ENCODE peak calls at places on chromosome 5, in six cellular contexts. One of them, this sample, is unnamed.

GRCh38 chr5:115551415-115551814 is 6.8 kb upstream of the FEM1C start:
- DNase-seq in H54: no peak
- DNase-seq in H1: no peak
- DNase-seq in HCT116: no peak
- DNase-seq in stomach: no peak
- DNase-seq in heart left ventricle: no peak
- DNase-seq in this sample: no peak

GRCh38 chr5:4243865-4244264 is 648.2 kb downstream of the IRX1 start:
- DNase-seq in H54: no peak
- DNase-seq in H1: no peak
- DNase-seq in HCT116: no peak
- DNase-seq in stomach: no peak
- DNase-seq in heart left ventricle: no peak
- DNase-seq in this sample: no peak

GRCh38 chr5:36590513-36591286 is 15.7 kb upstream of the SLC1A3 start:
- DNase-seq in H54: no peak
- DNase-seq in H1: no peak
- DNase-seq in HCT116: no peak
- DNase-seq in stomach: no peak
- DNase-seq in heart left ventricle: no peak
- DNase-seq in this sample: no peak

GRCh38 chr5:80181618-80182211 is 74.1 kb downstream of the SERINC5 start:
- DNase-seq in H54: no peak
- DNase-seq in H1: no peak
- DNase-seq in HCT116: peak; percentile 88
- DNase-seq in stomach: peak; percentile 91
- DNase-seq in heart left ventricle: no peak
- DNase-seq in this sample: no peak

GRCh38 chr5:151082274-151082902 is 1.6 kb upstream of the TNIP1 start:
- DNase-seq in H54: no peak
- DNase-seq in H1: no peak
- DNase-seq in HCT116: no peak
- DNase-seq in stomach: no peak
- DNase-seq in heart left ventricle: no peak
- DNase-seq in this sample: no peak

GRCh38 chr5:100777680-100778281 is 125.3 kb downstream of the ST8SIA4 start:
- DNase-seq in H54: peak; percentile 7
- DNase-seq in H1: no peak
- DNase-seq in HCT116: peak; percentile 29
- DNase-seq in stomach: no peak
- DNase-seq in heart left ventricle: no peak
- DNase-seq in this sample: no peak

GRCh38 chr5:170408189-170408588 is 19.0 kb upstream of the KCNMB1 start:
- DNase-seq in H54: no peak
- DNase-seq in H1: no peak
- DNase-seq in HCT116: no peak
- DNase-seq in stomach: no peak
- DNase-seq in heart left ventricle: no peak
- DNase-seq in this sample: no peak

GRCh38 chr5:65927497-65928340 is 1.3 kb downstream of the ERBIN start:
- DNase-seq in H54: peak; percentile 42
- DNase-seq in H1: no peak
- DNase-seq in HCT116: no peak
- DNase-seq in stomach: no peak
- DNase-seq in heart left ventricle: no peak
- DNase-seq in this sample: peak; percentile 14

GRCh38 chr5:34497031-34497808 is 158.9 kb upstream of the RAI14 start:
- DNase-seq in H54: no peak
- DNase-seq in H1: no peak
- DNase-seq in HCT116: no peak
- DNase-seq in stomach: no peak
- DNase-seq in heart left ventricle: peak; percentile 86
- DNase-seq in this sample: no peak

GRCh38 chr5:101418735-101419134 is 515.7 kb upstream of the ST8SIA4 start:
- DNase-seq in H54: no peak
- DNase-seq in H1: no peak
- DNase-seq in HCT116: no peak
- DNase-seq in stomach: no peak
- DNase-seq in heart left ventricle: no peak
- DNase-seq in this sample: no peak

GRCh38 chr5:167440846-167441245 is 850.6 kb upstream of the WWC1 start:
- DNase-seq in H54: no peak
- DNase-seq in H1: no peak
- DNase-seq in HCT116: no peak
- DNase-seq in stomach: no peak
- DNase-seq in heart left ventricle: no peak
- DNase-seq in this sample: no peak

GRCh38 chr5:1770443-1770802 is 29.2 kb downstream of the MRPL36 start:
- DNase-seq in H54: no peak
- DNase-seq in H1: no peak
- DNase-seq in HCT116: no peak
- DNase-seq in stomach: no peak
- DNase-seq in heart left ventricle: peak; percentile 41
- DNase-seq in this sample: no peak

GRCh38 chr5:68872088-68872842 is 221.5 kb upstream of the SLC30A5 start:
- DNase-seq in H54: no peak
- DNase-seq in H1: no peak
- DNase-seq in HCT116: no peak
- DNase-seq in stomach: no peak
- DNase-seq in heart left ventricle: no peak
- DNase-seq in this sample: no peak

GRCh38 chr5:36870399-36871040 is 6.0 kb upstream of the NIPBL start:
- DNase-seq in H54: peak; percentile 20
- DNase-seq in H1: no peak
- DNase-seq in HCT116: peak; percentile 68
- DNase-seq in stomach: no peak
- DNase-seq in heart left ventricle: no peak
- DNase-seq in this sample: no peak

GRCh38 chr5:109718632-109719031 is 28.9 kb downstream of the MAN2A1 start:
- DNase-seq in H54: no peak
- DNase-seq in H1: no peak
- DNase-seq in HCT116: no peak
- DNase-seq in stomach: no peak
- DNase-seq in heart left ventricle: no peak
- DNase-seq in this sample: no peak

GRCh38 chr5:158223054-158223453 is 364.1 kb upstream of the CLINT1 start:
- DNase-seq in H54: no peak
- DNase-seq in H1: no peak
- DNase-seq in HCT116: no peak
- DNase-seq in stomach: no peak
- DNase-seq in heart left ventricle: no peak
- DNase-seq in this sample: no peak

DNA sequence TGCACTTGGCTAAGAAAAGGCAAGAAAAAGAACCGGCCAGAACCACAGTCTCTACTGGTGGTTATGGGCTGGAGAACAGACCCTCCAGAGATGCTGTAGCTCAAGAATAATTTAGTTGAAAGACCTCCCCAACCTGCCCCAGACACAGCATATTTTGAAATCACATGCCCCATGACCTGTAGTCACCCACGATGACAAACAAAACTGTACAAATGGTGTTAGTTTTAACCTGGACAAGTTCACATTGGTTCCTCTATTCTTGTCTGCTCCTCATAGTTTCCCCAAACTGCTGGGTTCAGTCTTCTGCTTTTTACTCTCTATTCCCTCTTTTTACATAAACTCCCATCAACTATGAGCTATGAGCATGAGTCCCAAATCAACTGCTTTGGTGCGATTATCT is 365.3 kb upstream of the CLINT1 start:
- DNase-seq in H54: no peak
- DNase-seq in H1: no peak
- DNase-seq in HCT116: no peak
- DNase-seq in stomach: no peak
- DNase-seq in heart left ventricle: no peak
- DNase-seq in this sample: no peak
- TF ChIP-seq POLR2A in H54: no peak
- TF ChIP-seq POLR2A in H1: no peak
- TF ChIP-seq POLR2A in HCT116: no peak
- TF ChIP-seq POLR2A in stomach: no peak
- TF ChIP-seq POLR2A in heart left ventricle: no peak
- TF ChIP-seq POLR2A in this sample: no peak

GRCh38 chr5:134003064-134003956 is 1.5 kb downstream of the VDAC1 start:
- DNase-seq in H54: no peak
- DNase-seq in H1: no peak
- DNase-seq in HCT116: no peak
- DNase-seq in stomach: no peak
- DNase-seq in heart left ventricle: no peak
- DNase-seq in this sample: no peak

GRCh38 chr5:134005415-134006118 is 792 bp upstream of the VDAC1 start:
- DNase-seq in H54: no peak
- DNase-seq in H1: peak; percentile 71
- DNase-seq in HCT116: no peak
- DNase-seq in stomach: peak; percentile 50
- DNase-seq in heart left ventricle: peak; percentile 65
- DNase-seq in this sample: peak; percentile 55

GRCh38 chr5:134006119-134006514 is 1.3 kb upstream of the VDAC1 start:
- DNase-seq in H54: no peak
- DNase-seq in H1: peak; percentile 60
- DNase-seq in HCT116: no peak
- DNase-seq in stomach: no peak
- DNase-seq in heart left ventricle: no peak
- DNase-seq in this sample: no peak

GRCh38 chr5:134003957-134004625 is 684 bp downstream of the VDAC1 start:
- DNase-seq in H54: no peak
- DNase-seq in H1: no peak
- DNase-seq in HCT116: no peak
- DNase-seq in stomach: peak; percentile 61
- DNase-seq in heart left ventricle: peak; percentile 78
- DNase-seq in this sample: peak; percentile 53

GRCh38 chr5:134004626-134005414 is at the start of gene VDAC1:
- DNase-seq in H54: peak; percentile 87
- DNase-seq in H1: peak; percentile 82
- DNase-seq in HCT116: peak; percentile 56
- DNase-seq in stomach: peak; percentile 76
- DNase-seq in heart left ventricle: peak; percentile 91
- DNase-seq in this sample: peak; percentile 94
- TF ChIP-seq POLR2A in H54: peak; percentile 64
- TF ChIP-seq POLR2A in H1: no peak
- TF ChIP-seq POLR2A in HCT116: peak; percentile 80
- TF ChIP-seq POLR2A in stomach: no peak
- TF ChIP-seq POLR2A in heart left ventricle: no peak
- TF ChIP-seq POLR2A in this sample: no peak

GRCh38 chr5:123500476-123500875 is 11.5 kb upstream of the CSNK1G3 start:
- DNase-seq in H54: no peak
- DNase-seq in H1: no peak
- DNase-seq in HCT116: no peak
- DNase-seq in stomach: no peak
- DNase-seq in heart left ventricle: no peak
- DNase-seq in this sample: no peak

GRCh38 chr5:123505633-123506032 is 6.3 kb upstream of the CSNK1G3 start:
- DNase-seq in H54: no peak
- DNase-seq in H1: no peak
- DNase-seq in HCT116: no peak
- DNase-seq in stomach: peak; percentile 36
- DNase-seq in heart left ventricle: no peak
- DNase-seq in this sample: no peak

GRCh38 chr5:123503299-123503698 is 8.7 kb upstream of the CSNK1G3 start:
- DNase-seq in H54: no peak
- DNase-seq in H1: no peak
- DNase-seq in HCT116: no peak
- DNase-seq in stomach: no peak
- DNase-seq in heart left ventricle: no peak
- DNase-seq in this sample: no peak

GRCh38 chr5:123496892-123497291 is 15.1 kb upstream of the CSNK1G3 start:
- DNase-seq in H54: no peak
- DNase-seq in H1: no peak
- DNase-seq in HCT116: no peak
- DNase-seq in stomach: no peak
- DNase-seq in heart left ventricle: no peak
- DNase-seq in this sample: no peak

GRCh38 chr5:123502120-123502519 is 9.9 kb upstream of the CSNK1G3 start:
- DNase-seq in H54: no peak
- DNase-seq in H1: no peak
- DNase-seq in HCT116: no peak
- DNase-seq in stomach: no peak
- DNase-seq in heart left ventricle: no peak
- DNase-seq in this sample: no peak
- TF ChIP-seq POLR2A in H54: no peak
- TF ChIP-seq POLR2A in H1: no peak
- TF ChIP-seq POLR2A in HCT116: no peak
- TF ChIP-seq POLR2A in stomach: no peak
- TF ChIP-seq POLR2A in heart left ventricle: no peak
- TF ChIP-seq POLR2A in this sample: no peak

GRCh38 chr5:112706446-112707016 is 31.2 kb upstream of the APC start:
- DNase-seq in H54: no peak
- DNase-seq in H1: no peak
- DNase-seq in HCT116: no peak
- DNase-seq in stomach: no peak
- DNase-seq in heart left ventricle: no peak
- DNase-seq in this sample: no peak

GRCh38 chr5:112703866-112704820 is 33.5 kb upstream of the APC start:
- DNase-seq in H54: no peak
- DNase-seq in H1: no peak
- DNase-seq in HCT116: no peak
- DNase-seq in stomach: no peak
- DNase-seq in heart left ventricle: peak; percentile 51
- DNase-seq in this sample: no peak

GRCh38 chr5:112709416-112709815 is 28.3 kb upstream of the APC start:
- DNase-seq in H54: no peak
- DNase-seq in H1: no peak
- DNase-seq in HCT116: no peak
- DNase-seq in stomach: no peak
- DNase-seq in heart left ventricle: no peak
- DNase-seq in this sample: no peak

GRCh38 chr5:112710896-112711295 is 26.8 kb upstream of the APC start:
- DNase-seq in H54: no peak
- DNase-seq in H1: no peak
- DNase-seq in HCT116: no peak
- DNase-seq in stomach: no peak
- DNase-seq in heart left ventricle: no peak
- DNase-seq in this sample: no peak

DNA sequence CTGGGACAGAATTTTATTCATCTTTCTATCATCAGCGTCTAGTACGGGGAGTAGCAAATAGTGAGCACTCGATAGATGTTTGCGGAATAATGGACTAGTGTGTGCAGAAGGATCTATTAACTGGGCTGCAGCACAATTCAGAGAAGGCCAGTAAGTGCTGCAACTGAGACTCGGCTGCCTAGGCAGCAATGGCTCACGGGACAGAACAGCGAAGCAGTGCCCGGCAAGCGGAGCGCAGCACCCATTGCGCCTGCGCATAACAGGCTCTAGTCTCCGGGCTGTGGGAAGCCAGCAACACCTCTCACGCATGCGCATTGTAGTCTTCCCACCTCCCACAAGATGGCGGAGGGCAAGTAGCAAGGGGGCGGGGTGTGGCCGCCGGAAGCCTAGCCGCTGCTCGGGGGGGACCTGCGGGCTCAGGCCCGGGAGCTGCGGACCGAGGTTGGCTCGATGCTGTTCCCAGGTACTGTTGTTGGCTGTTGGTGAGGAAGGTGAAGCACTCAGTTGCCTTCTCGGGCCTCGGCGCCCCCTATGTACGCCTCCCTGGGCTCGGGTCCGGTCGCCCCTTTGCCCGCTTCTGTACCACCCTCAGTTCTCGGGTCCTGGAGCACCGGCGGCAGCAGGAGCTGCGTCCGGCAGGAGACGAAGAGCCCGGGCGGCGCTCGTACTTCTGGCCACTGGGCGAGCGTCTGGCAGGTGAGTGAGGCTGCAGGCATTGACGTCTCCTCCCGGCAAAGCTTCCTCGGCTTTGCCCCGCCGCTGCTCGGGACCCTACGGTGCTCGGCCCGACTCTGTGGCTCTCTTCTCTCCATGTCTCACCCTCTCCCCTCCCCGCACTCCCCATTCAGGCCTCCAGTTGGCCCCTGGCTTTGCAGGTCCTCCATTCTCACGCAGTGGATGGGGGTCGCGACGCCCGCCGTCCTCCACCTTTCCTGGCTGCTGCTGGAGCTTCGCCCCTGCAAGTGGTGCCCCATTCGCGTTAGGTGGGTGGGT is 30.2 kb upstream of the APC start:
- DNase-seq in H54: peak; percentile 92
- DNase-seq in H1: peak; percentile 92
- DNase-seq in HCT116: peak; percentile 96
- DNase-seq in stomach: peak; percentile 97
- DNase-seq in heart left ventricle: peak; percentile 99
- DNase-seq in this sample: peak; percentile 87
- TF ChIP-seq POLR2A in H54: peak; percentile 93
- TF ChIP-seq POLR2A in H1: peak; percentile 88
- TF ChIP-seq POLR2A in HCT116: peak; percentile 92
- TF ChIP-seq POLR2A in stomach: no peak
- TF ChIP-seq POLR2A in heart left ventricle: no peak
- TF ChIP-seq POLR2A in this sample: peak; percentile 93